ENCODE peak calls at places on chromosomes 6 and 20, in five cellular contexts. C is HCT116, R is HepG2, K is K562, Z is GM12878. J is an unnamed sample.

GRCh38 chr6:147561742-147562141 is 53.3 kb downstream of the SAMD5 start:
- DNase-seq in C (no peak), Z (no peak), K (no peak), R (no peak), J (no peak)

GRCh38 chr20:52965819-52966218 is 6.3 kb upstream of the TSHZ2 start:
- DNase-seq in C (no peak), Z (no peak), R (no peak), K (no peak), J (no peak)

GRCh38 chr6:52362443-52363221 is 681 bp downstream of the PAQR8 start:
- DNase-seq in Z (no peak), R (no peak), C (no peak), K (peak; percentile 48), J (peak; percentile 77)

GRCh38 chr6:97913721-97914120 is 630.7 kb upstream of the MMS22L start:
- DNase-seq in Z (no peak), K (no peak), C (no peak), R (no peak), J (no peak)

GRCh38 chr6:21967282-21967681 is 329.6 kb downstream of the PRL start:
- DNase-seq in Z (no peak), K (no peak), C (no peak), R (no peak), J (no peak)

GRCh38 chr6:27321370-27321769 is 9.3 kb upstream of the POM121L2 start:
- DNase-seq in C (no peak), R (no peak), K (no peak), Z (no peak), J (no peak)

GRCh38 chr20:31605902-31606677 is 1.0 kb downstream of the ID1 start:
- DNase-seq in Z (no peak), K (peak; percentile 59), R (peak; percentile 47), C (no peak), J (peak; percentile 65)

GRCh38 chr6:136963259-136963658 is 41.2 kb downstream of the SLC35D3 start:
- DNase-seq in K (no peak), C (no peak), R (no peak), Z (no peak), J (no peak)

GRCh38 chr6:162856885-162857284 is 129.1 kb downstream of the PACRG start:
- DNase-seq in Z (no peak), C (peak; percentile 29), K (peak; percentile 28), R (peak; percentile 64), J (peak; percentile 91)

GRCh38 chr6:158786645-158787304 is 32.4 kb downstream of the EZR start:
- DNase-seq in K (no peak), C (no peak), Z (no peak), R (no peak), J (no peak)

GRCh38 chr20:10316582-10316981 is 98.0 kb downstream of the SNAP25 start:
- DNase-seq in R (peak; percentile 78), K (peak; percentile 42), Z (peak; percentile 9), C (peak; percentile 22), J (peak; percentile 28)

GRCh38 chr6:166629628-166630027 is 2.6 kb upstream of the RPS6KA2 start:
- DNase-seq in C (no peak), R (no peak), Z (no peak), K (peak; percentile 14), J (no peak)

GRCh38 chr20:34708621-34709043 is 4.5 kb downstream of the TP53INP2 start:
- DNase-seq in K (peak; percentile 74), R (no peak), Z (no peak), C (no peak), J (peak; percentile 73)

GRCh38 chr6:163263196-163263595 is 151.3 kb upstream of the QKI start:
- DNase-seq in Z (no peak), K (peak; percentile 13), C (no peak), R (no peak), J (no peak)

GRCh38 chr20:37711001-37711400 is 17.2 kb downstream of the CTNNBL1 start:
- DNase-seq in R (no peak), C (no peak), K (peak; percentile 70), Z (no peak), J (no peak)

GRCh38 chr6:113645576-113645970 is 211.6 kb upstream of the MARCKS start:
- DNase-seq in R (peak; percentile 62), Z (no peak), C (no peak), K (no peak), J (no peak)

GRCh38 chr6:151391021-151391470 is 313 bp downstream of the ZBTB2 start:
- DNase-seq in Z (no peak), K (peak; percentile 88), C (no peak), R (peak; percentile 52), J (peak; percentile 77)

GRCh38 chr6:26311385-26312095 is 53.5 kb upstream of the BTN3A2 start:
- DNase-seq in Z (peak; percentile 83), R (peak; percentile 82), K (peak; percentile 89), C (peak; percentile 71), J (peak; percentile 79)

GRCh38 chr6:161104966-161105365 is 113.4 kb downstream of the MAP3K4 start:
- DNase-seq in C (no peak), K (no peak), Z (no peak), R (no peak), J (no peak)

GRCh38 chr6:138107752-138108592 is 753 bp upstream of the PERP start:
- DNase-seq in Z (no peak), K (peak; percentile 38), R (peak; percentile 73), C (peak; percentile 57), J (peak; percentile 59)

GRCh38 chr6:36314221-36315014 is 22.3 kb downstream of the BNIP5 start:
- DNase-seq in K (no peak), C (peak; percentile 12), R (no peak), Z (no peak), J (no peak)

GRCh38 chr6:123655520-123656306 is 19.0 kb upstream of the TRDN start:
- DNase-seq in C (no peak), R (no peak), K (no peak), Z (no peak), J (no peak)

GRCh38 chr6:17881085-17881883 is 106.2 kb downstream of the KIF13A start:
- DNase-seq in C (no peak), R (no peak), K (no peak), Z (no peak), J (no peak)

GRCh38 chr20:1664911-1665310 is 7.3 kb upstream of the SIRPG start:
- DNase-seq in K (no peak), Z (peak; percentile 19), C (no peak), R (no peak), J (no peak)

GRCh38 chr6:111256646-111257045 is 169.3 kb downstream of the SLC16A10 start:
- DNase-seq in K (no peak), C (no peak), Z (no peak), R (peak; percentile 42), J (no peak)

GRCh38 chr6:166588691-166589333 is 2.3 kb upstream of the RAMACL start:
- DNase-seq in K (no peak), C (no peak), Z (peak; percentile 48), R (no peak), J (peak; percentile 54)

GRCh38 chr20:62171245-62171644 is 11.6 kb upstream of the MTG2 start:
- DNase-seq in C (no peak), Z (no peak), K (no peak), R (no peak), J (no peak)

GRCh38 chr20:21507275-21508229 is 6.3 kb downstream of the NKX2-2 start:
- DNase-seq in R (no peak), C (no peak), K (no peak), Z (no peak), J (peak; percentile 31)
- TF ChIP-seq EZH2 in R (no peak), C (no peak), K (no peak), Z (no peak), J (peak; percentile 98)

GRCh38 chr20:36573798-36574277 is 441 bp downstream of the TGIF2 start:
- DNase-seq in K (peak; percentile 50), Z (no peak), C (no peak), R (peak; percentile 48), J (no peak)
- TF ChIP-seq REST in K (no peak), Z (no peak), C (no peak), R (no peak), J (no peak)

DNA sequence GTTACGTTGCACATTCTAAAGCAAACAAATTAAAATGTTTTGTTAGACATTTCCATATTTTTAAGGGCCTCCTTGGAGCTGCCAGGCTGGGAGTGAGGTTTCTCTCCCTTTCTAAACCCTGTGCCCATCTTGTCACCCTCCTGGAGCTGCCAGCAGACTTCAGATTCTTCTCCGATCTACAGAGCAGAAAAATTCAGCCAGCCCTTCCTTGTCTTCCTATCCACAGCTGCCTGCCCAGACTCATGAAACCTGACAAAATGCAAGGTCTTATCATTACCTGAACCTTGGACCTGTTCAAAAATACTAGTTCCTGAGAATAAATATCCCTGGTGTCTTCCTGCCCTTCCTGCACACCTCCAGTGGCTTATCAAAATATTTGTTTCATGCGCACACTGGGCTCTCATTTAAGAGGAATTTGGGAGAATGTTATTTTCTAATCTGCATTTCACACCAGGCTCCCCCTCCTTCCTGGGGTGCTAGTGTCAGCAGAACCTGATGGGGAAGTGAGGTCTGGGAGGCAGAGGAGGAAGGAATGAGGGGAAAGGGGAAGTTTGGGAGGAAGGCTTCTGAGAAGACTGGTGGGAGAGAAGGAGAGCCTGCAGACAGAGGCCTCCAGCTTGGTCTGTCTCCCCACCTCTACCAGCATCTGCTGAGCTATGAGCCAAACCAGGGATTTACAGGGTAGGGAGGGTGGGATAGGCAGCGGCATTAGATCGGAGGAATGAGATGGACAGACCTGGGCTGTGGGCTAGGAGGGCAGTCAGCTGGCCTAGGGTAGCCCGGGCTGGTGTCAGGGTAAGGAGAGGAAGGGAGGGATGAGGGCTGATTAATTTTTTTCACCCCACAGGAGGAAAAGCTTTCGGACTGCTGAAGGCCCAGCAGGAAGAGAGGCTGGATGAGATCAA is at the start of gene AIF1:
- DNase-seq in R (peak; percentile 53), Z (no peak), C (no peak), K (peak; percentile 50), J (no peak)
- H2AFZ ChIP-seq in R (peak within 1 kb of the TSS; percentile 34), Z (peak within 1 kb of the TSS; percentile 81), C (no peak within 1 kb of the TSS), K (peak within 1 kb of the TSS; percentile 58), J (peak within 1 kb of the TSS; percentile 78)

GRCh38 chr6:1614448-1614766 is 4.7 kb downstream of the FOXC1 start:
- DNase-seq in R (no peak), Z (no peak), C (no peak), K (no peak), J (peak; percentile 51)

GRCh38 chr6:1616556-1617463 is 7.1 kb downstream of the FOXC1 start:
- DNase-seq in R (no peak), C (no peak), Z (no peak), K (no peak), J (peak; percentile 35)

GRCh38 chr6:1614767-1615650 is 5.3 kb downstream of the FOXC1 start:
- DNase-seq in K (no peak), Z (no peak), C (no peak), R (no peak), J (peak; percentile 71)

GRCh38 chr6:1617466-1618304 is 8.0 kb downstream of the FOXC1 start:
- DNase-seq in K (no peak), Z (no peak), C (no peak), R (no peak), J (peak; percentile 66)

DNA sequence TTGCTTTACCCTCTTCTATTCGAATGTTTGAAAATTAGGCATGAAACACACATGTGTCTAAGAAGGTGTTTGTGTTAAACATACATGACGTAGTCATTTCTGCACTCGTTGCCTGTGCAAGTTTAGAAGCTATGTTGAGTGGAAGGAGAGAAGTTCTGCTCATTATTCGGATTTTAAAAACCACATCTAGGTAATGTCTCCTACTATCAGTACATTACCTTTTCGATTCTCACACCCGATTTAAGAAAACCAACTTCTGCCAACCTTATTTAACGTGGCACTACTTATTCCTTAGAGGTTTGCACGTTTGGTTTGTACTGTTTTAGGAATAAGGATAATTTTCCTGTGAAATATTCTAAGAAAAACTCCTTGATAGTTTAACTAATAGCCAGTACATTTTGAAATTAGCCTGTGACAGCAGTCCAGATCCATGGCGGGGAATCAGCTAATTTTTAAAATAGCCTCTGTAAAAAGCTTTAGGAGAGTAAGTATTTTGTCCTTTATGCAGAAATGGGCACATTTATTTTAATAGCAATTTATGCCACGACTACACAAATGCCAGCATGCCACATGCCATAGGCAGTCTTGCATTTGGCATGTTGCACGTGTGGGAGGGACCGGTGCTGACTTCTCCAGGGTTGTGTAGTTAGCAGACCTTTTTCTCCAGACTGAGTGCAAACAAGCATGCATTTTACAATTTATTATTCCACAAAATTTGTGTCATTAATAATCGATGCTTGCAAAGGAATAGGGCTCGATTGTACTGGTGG is 6.1 kb downstream of the FOXC1 start:
- DNase-seq in C (no peak), K (no peak), Z (no peak), R (no peak), J (no peak)
- TF ChIP-seq EZH2 in C (no peak), K (no peak), Z (no peak), R (no peak), J (peak; percentile 99)

J was measured in GM23338.